ENCODE peak calls at places on chromosomes 13 and 19, in seven cellular contexts. U, F, I, P, X, Y and T are unnamed samples.

GRCh38 chr13:25203256-25203794 is 31.2 kb upstream of the AMER2 start:
- DNase-seq in I (no peak), F (no peak), X (no peak), U (no peak), P (no peak), Y (no peak), T (no peak)

GRCh38 chr13:95535243-95535642 is 17.3 kb upstream of the CLDN10 start:
- DNase-seq in Y (no peak), X (peak), P (no peak), F (no peak), I (no peak), U (no peak), T (no peak)

GRCh38 chr19:49912965-49913685 is 15.9 kb upstream of the ATF5 start:
- DNase-seq in Y (no peak), P (no peak), F (no peak), U (no peak), X (no peak), I (no peak), T (no peak)

GRCh38 chr19:55080915-55081772 is 5.5 kb downstream of the EPS8L1 start:
- DNase-seq in Y (no peak), X (peak), F (peak), I (no peak), P (no peak), U (peak), T (no peak)

GRCh38 chr13:48304132-48304876 is 753 bp downstream of the RB1 start:
- DNase-seq in P (peak), U (no peak), I (no peak), Y (no peak), F (no peak), X (peak), T (no peak)

GRCh38 chr13:89454736-89455135 is 1783.6 kb downstream of the SLITRK5 start:
- DNase-seq in U (no peak), F (no peak), X (no peak), P (no peak), Y (no peak), I (no peak), T (no peak)

GRCh38 chr13:110107568-110108347 is 199.2 kb downstream of the COL4A1 start:
- DNase-seq in Y (no peak), U (no peak), I (no peak), F (no peak), P (no peak), X (no peak), T (no peak)

GRCh38 chr19:12156254-12157058 is at the start of gene ZNF625:
- DNase-seq in I (peak), X (peak), Y (peak), P (peak), U (peak), F (no peak), T (peak)

GRCh38 chr13:100197591-100198365 is 108.9 kb downstream of the PCCA start:
- DNase-seq in U (no peak), I (no peak), Y (no peak), P (no peak), X (no peak), F (no peak), T (no peak)

GRCh38 chr13:40456397-40456958 is 210.0 kb downstream of the FOXO1 start:
- DNase-seq in Y (no peak), F (no peak), X (no peak), P (no peak), I (peak), U (no peak), T (no peak)

GRCh38 chr19:3034845-3035541 is 5.9 kb upstream of the TLE2 start:
- DNase-seq in X (no peak), Y (no peak), F (no peak), I (no peak), P (no peak), U (no peak), T (no peak)

GRCh38 chr13:27559714-27560113 is 60.6 kb downstream of the LNX2 start:
- DNase-seq in P (no peak), F (peak), Y (no peak), I (no peak), U (no peak), X (no peak), T (no peak)

GRCh38 chr19:52658595-52658994 is 20.4 kb upstream of the ZNF83 start:
- DNase-seq in P (no peak), F (no peak), U (no peak), X (no peak), I (no peak), Y (no peak), T (no peak)

GRCh38 chr13:66461021-66461420 is 769.1 kb downstream of the PCDH9 start:
- DNase-seq in P (no peak), X (no peak), F (no peak), I (no peak), Y (peak), U (no peak), T (no peak)

GRCh38 chr19:597406-598315 is 8.0 kb downstream of the HCN2 start:
- DNase-seq in Y (no peak), P (no peak), X (no peak), U (no peak), F (no peak), I (no peak), T (no peak)

GRCh38 chr19:4352701-4353121 is 9.3 kb downstream of the MPND start:
- DNase-seq in P (peak), U (no peak), X (peak), I (no peak), Y (no peak), F (peak), T (no peak)

GRCh38 chr13:28568286-28568685 is 73.4 kb upstream of the FLT1 start:
- DNase-seq in F (no peak), Y (no peak), P (no peak), X (no peak), U (no peak), I (peak), T (no peak)

GRCh38 chr13:100543872-100544602 is 44.6 kb downstream of the GGACT start:
- DNase-seq in I (no peak), F (no peak), Y (no peak), X (no peak), P (no peak), U (no peak), T (no peak)

GRCh38 chr13:71759506-71760225 is 107.3 kb downstream of the DACH1 start:
- DNase-seq in U (no peak), Y (no peak), X (peak), F (no peak), P (peak), I (no peak), T (no peak)

GRCh38 chr13:113421673-113422270 is 31.5 kb downstream of the ADPRHL1 start:
- DNase-seq in U (no peak), I (no peak), Y (no peak), X (no peak), P (no peak), F (no peak), T (no peak)

GRCh38 chr19:459724-460511 is 915 bp downstream of the SHC2 start:
- DNase-seq in X (peak), P (peak), Y (no peak), I (no peak), F (no peak), U (no peak), T (no peak)